ENCODE peak calls at places on chromosomes 7 and 10, in six cellular contexts. Y, T, C, E, X and A are unnamed samples.

GRCh38 chr10:61465807-61466425 is 12.7 kb upstream of the TMEM26 start:
- DNase-seq in Y (no peak), T (no peak), C (peak; percentile 59), E (peak; percentile 24), X (peak; percentile 39), A (peak; percentile 34)

GRCh38 chr7:128914566-128915151 is 4.2 kb upstream of the KCP start:
- DNase-seq in Y (peak; percentile 61), T (no peak), C (no peak), E (no peak), X (peak; percentile 53), A (no peak)

GRCh38 chr10:101856626-101857025 is 13.0 kb upstream of the KCNIP2 start:
- DNase-seq in Y (no peak), T (no peak), C (no peak), E (peak; percentile 70), X (no peak), A (peak; percentile 62)

GRCh38 chr10:132407243-132407746 is 10.3 kb downstream of the PWWP2B start:
- DNase-seq in Y (no peak), T (no peak), C (no peak), E (no peak), X (no peak), A (no peak)

GRCh38 chr7:38451840-38452239 is 178.4 kb upstream of the TARP start:
- DNase-seq in Y (no peak), T (no peak), C (peak; percentile 69), E (peak; percentile 0), X (no peak), A (peak; percentile 62)

GRCh38 chr10:3782099-3782455 is 2.9 kb downstream of the KLF6 start:
- DNase-seq in Y (no peak), T (no peak), C (no peak), E (no peak), X (no peak), A (no peak)

GRCh38 chr10:11625019-11625735 is 13.7 kb upstream of the USP6NL start:
- DNase-seq in Y (no peak), T (no peak), C (no peak), E (no peak), X (no peak), A (no peak)

GRCh38 chr7:77743518-77743917 is 47.3 kb downstream of the RSBN1L start:
- DNase-seq in Y (no peak), T (no peak), C (no peak), E (no peak), X (no peak), A (no peak)

GRCh38 chr7:103149808-103150180 is 895 bp upstream of the NAPEPLD start:
- DNase-seq in Y (no peak), T (no peak), C (no peak), E (no peak), X (no peak), A (no peak)

GRCh38 chr10:71448146-71448545 is 51.4 kb downstream of the CDH23 start:
- DNase-seq in Y (no peak), T (no peak), C (no peak), E (no peak), X (no peak), A (no peak)

GRCh38 chr10:121702351-121703320 is 104.4 kb upstream of the FGFR2 start:
- DNase-seq in Y (no peak), T (no peak), C (no peak), E (no peak), X (no peak), A (peak; percentile 29)

GRCh38 chr7:24717247-24717622 is 40.0 kb downstream of the GSDME start:
- DNase-seq in Y (peak; percentile 29), T (no peak), C (no peak), E (no peak), X (no peak), A (no peak)

GRCh38 chr7:10703981-10704380 is 269.7 kb upstream of the PHF14 start:
- DNase-seq in Y (no peak), T (no peak), C (no peak), E (no peak), X (no peak), A (no peak)

GRCh38 chr7:27148776-27149641 is 1.4 kb upstream of the HOXA6 start:
- DNase-seq in Y (peak; percentile 46), T (no peak), C (no peak), E (peak; percentile 17), X (no peak), A (no peak)

GRCh38 chr10:103617362-103618026 is 124.0 kb downstream of the NEURL1 start:
- DNase-seq in Y (no peak), T (no peak), C (no peak), E (no peak), X (no peak), A (no peak)

GRCh38 chr7:74164985-74165456 is 9.1 kb upstream of the EIF4H start:
- DNase-seq in Y (peak; percentile 56), T (no peak), C (peak; percentile 66), E (peak; percentile 58), X (peak; percentile 49), A (peak; percentile 43)

GRCh38 chr7:129055861-129056464 is 1.1 kb upstream of the TNPO3 start:
- DNase-seq in Y (no peak), T (no peak), C (no peak), E (no peak), X (peak; percentile 32), A (no peak)

GRCh38 chr10:125035588-125036298 is 93.8 kb downstream of the ZRANB1 start:
- DNase-seq in Y (no peak), T (no peak), C (no peak), E (no peak), X (no peak), A (no peak)

GRCh38 chr7:42175834-42176745 is 60.9 kb downstream of the GLI3 start:
- DNase-seq in Y (no peak), T (no peak), C (no peak), E (no peak), X (no peak), A (no peak)

GRCh38 chr10:69345890-69346474 is 67.7 kb downstream of the HK1 start:
- DNase-seq in Y (no peak), T (no peak), C (peak; percentile 80), E (peak; percentile 49), X (no peak), A (no peak)

GRCh38 chr10:71312840-71313789 is 5.9 kb upstream of the SLC29A3 start:
- DNase-seq in Y (no peak), T (no peak), C (no peak), E (no peak), X (no peak), A (peak; percentile 60)

DNA sequence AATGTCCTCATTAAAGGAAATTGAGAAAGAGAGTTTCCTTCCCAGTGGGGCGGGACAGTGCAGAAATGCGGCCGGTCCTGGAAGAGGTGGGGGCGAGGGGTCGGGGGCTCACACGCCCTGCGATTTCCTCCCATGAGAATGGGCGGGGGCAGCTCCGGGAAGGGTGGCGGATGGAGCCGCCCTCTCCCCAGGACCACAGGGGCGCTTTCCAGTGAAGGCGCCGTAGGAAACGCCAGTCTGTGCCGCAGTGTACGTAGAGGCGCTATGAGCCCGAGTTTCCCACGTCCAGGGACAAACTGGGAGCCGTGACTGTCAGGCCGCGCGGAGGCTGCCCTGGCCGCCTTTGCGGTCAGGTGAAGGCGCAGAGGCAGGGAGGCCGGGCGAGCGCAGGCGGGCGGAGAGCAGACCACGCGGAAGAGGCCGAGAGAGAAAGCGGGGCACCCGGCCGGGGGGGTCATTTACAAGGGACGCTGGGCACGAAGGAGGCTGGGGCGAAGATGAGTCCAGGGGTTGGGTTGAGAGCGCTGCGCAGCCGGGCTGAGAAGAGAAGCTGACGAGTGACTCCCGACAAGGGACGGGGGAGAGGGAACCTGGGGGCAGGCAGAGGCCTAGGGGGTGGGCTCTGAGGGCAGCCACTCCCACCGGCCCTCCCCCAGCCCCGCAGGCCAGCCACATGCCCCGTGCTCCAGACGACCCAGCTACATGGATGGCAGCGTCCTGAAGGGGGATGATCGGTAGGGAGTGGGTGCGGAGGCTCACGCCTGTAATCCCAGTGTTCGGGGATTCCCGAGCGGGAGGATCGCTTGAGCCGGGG is 45.0 kb downstream of the ALOX5 start:
- DNase-seq in Y (peak; percentile 78), T (peak; percentile 68), C (peak; percentile 89), E (peak; percentile 66), X (peak; percentile 82), A (peak; percentile 10)
- H2BK15ac ChIP-seq in Y (peak overlapping the region; percentile 18), T (peak overlapping the region; percentile 95), C (no peak overlapping the region), E (no peak overlapping the region), X (no peak overlapping the region), A (no peak overlapping the region)

GRCh38 chr7:114650491-114650890 is 235.9 kb downstream of the FOXP2 start:
- DNase-seq in Y (no peak), T (no peak), C (peak; percentile 58), E (no peak), X (no peak), A (no peak)

GRCh38 chr7:114648680-114649079 is 234.1 kb downstream of the FOXP2 start:
- DNase-seq in Y (no peak), T (no peak), C (no peak), E (no peak), X (no peak), A (no peak)

GRCh38 chr7:114652041-114652440 is 237.4 kb downstream of the FOXP2 start:
- DNase-seq in Y (no peak), T (no peak), C (no peak), E (no peak), X (no peak), A (no peak)

GRCh38 chr7:114647518-114647917 is 232.9 kb downstream of the FOXP2 start:
- DNase-seq in Y (no peak), T (no peak), C (no peak), E (no peak), X (no peak), A (no peak)

GRCh38 chr7:114649689-114650088 is 235.1 kb downstream of the FOXP2 start:
- DNase-seq in Y (no peak), T (no peak), C (no peak), E (no peak), X (no peak), A (no peak)
- H3K4me2 ChIP-seq in Y (no peak overlapping the region), T (no peak overlapping the region), C (no peak overlapping the region), E (no peak overlapping the region), X (no peak overlapping the region), A (no peak overlapping the region)

GRCh38 chr7:106205621-106206222 is 79.1 kb downstream of the NAMPT start:
- DNase-seq in Y (no peak), T (no peak), C (no peak), E (peak; percentile 55), X (no peak), A (peak; percentile 20)
- H2BK15ac ChIP-seq in Y (no peak overlapping the region), T (no peak overlapping the region), C (no peak overlapping the region), E (no peak overlapping the region), X (no peak overlapping the region), A (no peak overlapping the region)

GRCh38 chr7:18900801-18901200 is 216.6 kb downstream of the TWIST1 start:
- DNase-seq in Y (no peak), T (no peak), C (no peak), E (no peak), X (no peak), A (no peak)

GRCh38 chr7:18902892-18903291 is 214.5 kb downstream of the TWIST1 start:
- DNase-seq in Y (no peak), T (no peak), C (no peak), E (no peak), X (no peak), A (no peak)

GRCh38 chr7:18901351-18901750 is 216.1 kb downstream of the TWIST1 start:
- DNase-seq in Y (no peak), T (no peak), C (no peak), E (no peak), X (no peak), A (no peak)

GRCh38 chr7:18900236-18900635 is 217.2 kb downstream of the TWIST1 start:
- DNase-seq in Y (no peak), T (no peak), C (no peak), E (no peak), X (no peak), A (no peak)

DNA sequence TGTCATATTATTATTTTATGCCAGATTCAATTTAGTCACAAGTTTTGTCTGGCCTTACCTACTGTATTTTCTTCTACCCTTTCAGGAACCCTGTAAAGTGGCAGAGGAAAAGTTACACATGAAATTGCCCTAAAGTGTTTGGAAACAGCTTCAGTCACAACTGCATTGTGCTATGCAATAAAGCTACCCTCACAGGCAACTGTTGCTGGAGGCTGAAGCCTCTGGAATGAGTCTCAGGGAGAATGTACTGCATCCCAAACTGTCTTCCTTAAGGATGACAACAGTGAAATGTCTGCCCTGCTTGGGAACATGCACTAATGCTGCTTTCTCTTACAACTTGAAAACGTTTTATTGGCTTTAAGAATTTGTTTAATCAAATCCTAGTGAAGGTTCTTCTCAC is 215.6 kb downstream of the TWIST1 start:
- DNase-seq in Y (no peak), T (no peak), C (no peak), E (no peak), X (no peak), A (no peak)
- H3K4me2 ChIP-seq in Y (no peak overlapping the region), T (no peak overlapping the region), C (no peak overlapping the region), E (no peak overlapping the region), X (no peak overlapping the region), A (no peak overlapping the region)